ENCODE peak calls at places on chromosomes 4 and X, in four cellular contexts. V, C, I and O are unnamed samples.
A peak's percentile ranks its signal among the peaks of the same experiment; 100 is the strongest.

GRCh38 chr4:185847352-185848078 is 35.5 kb upstream of the SORBS2 start:
- DNase-seq in I (no peak), C (no peak), V (peak; percentile 73), O (peak; percentile 82)

GRCh38 chrX:46235778-46236177 is 309.4 kb downstream of the ZNF674 start:
- DNase-seq in C (no peak), V (no peak), I (no peak), O (no peak)

GRCh38 chrX:149494844-149495565 is 10.1 kb downstream of the IDS start:
- DNase-seq in V (no peak), C (no peak), I (no peak), O (no peak)

GRCh38 chr4:61619528-61619927 is 419.4 kb downstream of the ADGRL3 start:
- DNase-seq in C (peak; percentile 35), I (no peak), V (no peak), O (no peak)

GRCh38 chr4:45147866-45148265 is 421.5 kb upstream of the GNPDA2 start:
- DNase-seq in C (no peak), I (no peak), V (no peak), O (no peak)

GRCh38 chr4:187302456-187302855 is 578.8 kb upstream of the FAT1 start:
- DNase-seq in I (no peak), C (no peak), V (peak; percentile 39), O (no peak)

GRCh38 chrX:153832732-153833131 is 2.4 kb upstream of the PDZD4 start:
- DNase-seq in C (no peak), I (no peak), V (no peak), O (no peak)

GRCh38 chr4:58411904-58412303 is 1301.7 kb upstream of the IGFBP7 start:
- DNase-seq in V (no peak), I (no peak), C (no peak), O (no peak)

GRCh38 chr4:77481856-77482255 is 123.8 kb upstream of the CXCL13 start:
- DNase-seq in V (no peak), C (no peak), I (no peak), O (peak; percentile 74)

DNA sequence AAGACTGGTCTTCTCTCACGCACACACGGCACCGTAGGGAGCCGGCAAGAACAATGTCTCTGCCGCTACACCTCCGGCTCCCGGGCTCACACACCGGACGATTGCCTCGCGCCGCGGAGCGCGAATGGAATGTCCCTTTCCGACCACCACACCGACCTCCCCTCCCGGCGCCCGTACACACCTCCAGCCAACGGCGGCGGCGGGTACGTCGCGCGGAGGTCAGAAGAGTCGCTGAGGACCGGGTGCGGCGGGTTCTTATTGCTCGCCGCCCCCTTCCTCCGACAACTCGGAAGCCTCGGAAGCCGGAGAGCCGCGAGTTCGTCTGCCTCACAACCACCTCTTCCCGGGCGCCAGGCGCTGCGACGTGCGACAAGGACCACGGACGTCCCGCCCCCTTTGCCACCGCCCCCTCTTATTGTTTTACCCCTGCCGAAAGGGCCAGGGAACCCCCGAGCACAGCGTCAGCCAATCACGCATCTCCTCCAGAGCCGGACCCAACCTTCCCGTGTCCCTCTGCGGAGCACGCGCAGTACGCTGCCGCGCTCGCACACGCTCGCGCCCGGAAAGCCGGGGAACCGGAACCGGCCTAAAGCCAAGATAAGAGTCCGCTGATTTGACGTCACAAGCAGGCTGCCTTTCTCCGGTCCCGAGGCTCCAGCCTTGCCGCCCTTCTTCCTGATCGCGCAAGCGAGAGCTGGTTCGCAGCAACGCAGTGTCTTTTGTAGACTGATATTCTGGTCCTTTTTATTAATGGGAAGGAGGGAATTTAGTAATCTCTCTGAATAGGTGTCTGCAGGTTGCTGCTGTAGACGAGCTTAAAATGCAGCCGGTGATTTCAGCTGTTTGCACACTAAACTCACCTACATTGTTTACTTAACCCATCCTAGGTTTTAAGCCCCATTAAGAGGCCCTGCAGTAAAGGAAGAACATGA is at the start of gene G3BP2:
- DNase-seq in I (peak; percentile 97), V (peak; percentile 98), C (peak; percentile 99), O (peak; percentile 98)
- H3K4ac ChIP-seq in I (peak within 1 kb of the TSS; percentile 55), V (peak within 1 kb of the TSS; percentile 84), C (peak within 1 kb of the TSS; percentile 55), O (peak within 1 kb of the TSS; percentile 92)

GRCh38 chrX:108225456-108225730 is 133.8 kb downstream of the ATG4A start:
- DNase-seq in C (no peak), V (no peak), I (no peak), O (no peak)

GRCh38 chrX:108235990-108236389 is 144.4 kb downstream of the ATG4A start:
- DNase-seq in V (no peak), C (no peak), I (no peak), O (no peak)

GRCh38 chrX:108224727-108225455 is 133.3 kb downstream of the ATG4A start:
- DNase-seq in V (peak; percentile 31), I (no peak), C (peak; percentile 52), O (no peak)

GRCh38 chrX:108230562-108230961 is 139.0 kb downstream of the ATG4A start:
- DNase-seq in V (no peak), C (no peak), I (no peak), O (no peak)
- H2BK5ac ChIP-seq in V (no peak overlapping the region), C (no peak overlapping the region), I (no peak overlapping the region), O (no peak overlapping the region)

GRCh38 chr4:137421796-137422195 is 110.5 kb downstream of the PCDH18 start:
- DNase-seq in I (no peak), C (no peak), V (peak; percentile 55), O (no peak)
- H2AFZ ChIP-seq in I (no peak overlapping the region), C (no peak overlapping the region), V (peak overlapping the region; percentile 53), O (no peak overlapping the region)

DNA sequence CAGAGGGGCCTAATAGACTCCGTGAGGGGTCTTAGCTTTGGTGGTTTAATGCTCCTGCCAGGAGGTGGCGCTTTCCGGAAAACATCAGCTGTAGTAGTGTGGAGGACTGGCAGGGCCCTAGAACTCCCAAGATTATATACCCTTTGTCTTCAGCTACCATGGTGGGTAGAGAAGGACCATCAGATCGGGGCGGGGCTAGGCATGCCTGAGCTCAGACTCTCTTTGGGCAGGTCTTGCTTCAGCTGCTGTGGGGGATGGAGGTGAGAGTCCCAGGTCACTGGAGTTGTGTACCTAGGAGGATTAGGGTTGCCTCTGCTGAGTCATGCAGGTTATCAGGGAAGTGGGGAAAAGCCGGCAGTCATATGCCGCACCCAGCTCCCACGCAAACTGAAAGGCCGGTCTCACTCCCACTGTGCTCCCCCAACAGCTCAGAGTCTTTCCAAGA is 63.0 kb upstream of the AGA start:
- DNase-seq in I (no peak), V (no peak), C (peak; percentile 78), O (no peak)
- H3K4ac ChIP-seq in I (no peak overlapping the region), V (no peak overlapping the region), C (no peak overlapping the region), O (no peak overlapping the region)

DNA sequence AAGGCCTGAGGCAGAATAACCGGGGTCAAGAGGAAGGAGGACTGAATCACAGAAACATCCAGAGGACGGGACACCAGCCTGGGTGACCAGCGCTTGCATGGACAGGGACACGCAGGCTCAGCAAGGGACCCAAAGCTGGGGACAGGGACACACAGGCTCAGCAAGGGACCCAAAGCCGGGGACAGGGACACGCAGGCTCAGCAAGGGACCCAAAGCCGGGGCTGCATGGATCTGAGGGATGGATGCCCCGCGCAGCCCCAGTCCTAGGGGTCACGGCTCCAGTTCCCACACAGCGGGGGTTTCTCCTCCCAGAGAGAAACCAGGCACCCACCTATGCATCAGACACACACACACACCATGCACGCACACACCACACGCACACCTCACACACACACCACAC is 32.5 kb downstream of the FAM53A start:
- DNase-seq in I (no peak), V (no peak), C (no peak), O (no peak)
- H2BK5ac ChIP-seq in I (peak overlapping the region; percentile 48), V (peak overlapping the region; percentile 90), C (no peak overlapping the region), O (no peak overlapping the region)

DNA sequence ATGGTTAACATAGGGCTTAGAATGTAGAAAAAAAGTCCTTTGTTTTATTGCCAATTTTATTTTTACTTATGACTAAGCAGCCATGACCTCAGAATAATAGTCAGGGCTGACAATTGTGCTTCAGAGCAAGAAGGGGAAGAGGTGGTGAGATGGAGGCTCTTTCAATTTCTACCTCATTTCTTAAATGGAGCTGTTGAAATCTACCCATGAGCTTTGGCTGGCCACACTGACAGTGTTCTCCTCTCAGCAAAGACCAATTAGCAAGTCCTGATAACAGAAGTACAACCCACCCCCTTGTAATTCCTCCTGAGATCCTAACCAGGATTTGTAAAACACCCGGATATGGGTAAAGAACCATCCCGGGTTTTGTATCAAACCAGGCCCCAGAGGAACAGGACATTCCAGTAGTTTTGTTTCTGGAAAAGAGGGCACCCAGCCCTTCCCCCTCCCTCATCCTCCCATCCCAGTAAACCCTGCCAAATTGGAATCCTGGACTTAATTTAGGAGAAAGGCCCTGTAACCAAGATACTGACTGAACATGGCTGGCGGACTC is at the start of gene HEPH:
- DNase-seq in C (peak; percentile 36), I (peak; percentile 2), V (peak; percentile 34), O (no peak)
- H2AFZ ChIP-seq in C (peak within 1 kb of the TSS; percentile 85), I (peak within 1 kb of the TSS; percentile 44), V (no peak within 1 kb of the TSS), O (no peak within 1 kb of the TSS)

GRCh38 chr4:2061208-2062131 is 2.3 kb downstream of the NAT8L start:
- DNase-seq in I (no peak), C (no peak), V (no peak), O (peak; percentile 7)
- H3K4ac ChIP-seq in I (peak overlapping the region; percentile 85), C (no peak overlapping the region), V (no peak overlapping the region), O (no peak overlapping the region)

DNA sequence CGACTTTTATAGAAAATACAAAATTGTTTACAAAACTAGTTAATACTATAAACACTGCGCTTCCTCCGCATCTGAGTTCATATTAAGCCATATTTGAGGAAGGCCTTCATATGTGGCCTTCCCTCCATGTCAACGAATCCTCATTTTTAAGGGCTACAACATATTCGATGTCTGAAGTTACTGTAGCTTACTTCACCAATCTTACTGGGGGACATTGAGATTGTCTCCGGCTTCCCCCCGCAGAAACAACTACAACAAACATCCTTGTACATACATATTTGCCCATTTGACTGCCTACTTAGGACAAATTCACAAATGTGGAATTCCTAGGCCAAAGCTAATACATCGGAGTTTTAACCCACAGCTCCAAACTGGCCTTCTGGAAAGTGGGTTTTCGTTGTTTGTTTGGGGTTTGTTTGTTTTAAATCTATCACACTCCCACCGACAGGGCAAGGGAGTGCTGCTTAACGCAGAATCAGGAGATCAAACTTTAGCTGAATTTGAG is 581 bp upstream of the FAM114A1 start:
- DNase-seq in C (no peak), I (no peak), V (no peak), O (no peak)
- H2BK5ac ChIP-seq in C (no peak overlapping the region), I (no peak overlapping the region), V (peak overlapping the region; percentile 94), O (peak overlapping the region; percentile 16)

GRCh38 chr4:128720270-128720669 is 89.2 kb upstream of the JADE1 start:
- DNase-seq in V (no peak), I (no peak), C (no peak), O (no peak)
- H2AFZ ChIP-seq in V (no peak overlapping the region), I (peak overlapping the region; percentile 42), C (no peak overlapping the region), O (no peak overlapping the region)